ENCODE peak calls at places on chromosomes 5 and 9, in six cellular contexts. Q is T-helper 1 cell; D is activated CD4-positive, alpha-beta T cell treated with anti-CD3 and anti-CD28 coated beads, Interleukin-2, amount 50 U/mL, for 4 hours; L is GM12878; K is DMS153; O is NCI-H1436. U is an unnamed sample.

GRCh38 chr9:121055642-121056143 is 5.6 kb upstream of the C5 start:
- DNase-seq in Q (no peak), D (no peak), L (no peak), K (no peak), O (no peak), U (no peak)

GRCh38 chr5:72892846-72893245 is 63.0 kb upstream of the FCHO2 start:
- DNase-seq in Q (no peak), D (no peak), L (no peak), K (no peak), O (no peak), U (no peak)

GRCh38 chr5:87127426-87127825 is 140.3 kb upstream of the RASA1 start:
- DNase-seq in Q (no peak), D (no peak), L (no peak), K (no peak), O (no peak), U (no peak)

GRCh38 chr9:135622415-135623020 is 16.8 kb downstream of the GLT6D1 start:
- DNase-seq in Q (no peak), D (no peak), L (no peak), K (no peak), O (no peak), U (no peak)

GRCh38 chr5:174608631-174609097 is 115.7 kb upstream of the MSX2 start:
- DNase-seq in Q (no peak), D (no peak), L (no peak), K (no peak), O (no peak), U (no peak)

GRCh38 chr9:136790640-136791465 is at the start of gene TMEM141:
- DNase-seq in Q (peak; percentile 100), D (peak; percentile 100), L (peak; percentile 92), K (peak; percentile 98), O (peak; percentile 100), U (peak; percentile 99)

GRCh38 chr5:2240118-2240904 is 357.6 kb upstream of the IRX4 start:
- DNase-seq in Q (no peak), D (no peak), L (no peak), K (no peak), O (no peak), U (no peak)

GRCh38 chr5:171907731-171908343 is 98.6 kb downstream of the FBXW11 start:
- DNase-seq in Q (no peak), D (peak; percentile 24), L (no peak), K (peak; percentile 2), O (peak; percentile 29), U (peak; percentile 13)

GRCh38 chr9:136629879-136630661 is 32.6 kb upstream of the EGFL7 start:
- DNase-seq in Q (peak; percentile 35), D (peak; percentile 56), L (no peak), K (no peak), O (no peak), U (peak; percentile 39)

GRCh38 chr9:34653131-34653530 is 1.1 kb downstream of the IL11RA start:
- DNase-seq in Q (no peak), D (no peak), L (no peak), K (no peak), O (no peak), U (no peak)

GRCh38 chr5:175610381-175610780 is 47.5 kb upstream of the HRH2 start:
- DNase-seq in Q (no peak), D (no peak), L (no peak), K (no peak), O (no peak), U (no peak)

GRCh38 chr5:176762489-176762888 is 47.9 kb upstream of the UNC5A start:
- DNase-seq in Q (no peak), D (no peak), L (no peak), K (no peak), O (no peak), U (no peak)

GRCh38 chr9:87609002-87609401 is 111.3 kb downstream of the DAPK1 start:
- DNase-seq in Q (no peak), D (no peak), L (no peak), K (no peak), O (no peak), U (no peak)

GRCh38 chr9:108662090-108662875 is 193.5 kb downstream of the ACTL7B start:
- DNase-seq in Q (no peak), D (no peak), L (no peak), K (no peak), O (no peak), U (no peak)

GRCh38 chr9:68560131-68560844 is 19.6 kb upstream of the TMEM252 start:
- DNase-seq in Q (no peak), D (peak; percentile 9), L (no peak), K (no peak), O (peak; percentile 32), U (no peak)

GRCh38 chr9:81906656-81907055 is 21.6 kb upstream of the SPATA31D4 start:
- DNase-seq in Q (no peak), D (no peak), L (no peak), K (no peak), O (no peak), U (no peak)

GRCh38 chr5:168874713-168875380 is 295.7 kb upstream of the PANK3 start:
- DNase-seq in Q (no peak), D (no peak), L (no peak), K (no peak), O (no peak), U (no peak)

GRCh38 chr5:36369092-36369737 is 67.5 kb upstream of the RANBP3L start:
- DNase-seq in Q (no peak), D (no peak), L (no peak), K (no peak), O (no peak), U (no peak)

GRCh38 chr9:5113994-5114748 is 71.3 kb downstream of the INSL6 start:
- DNase-seq in Q (no peak), D (no peak), L (no peak), K (no peak), O (no peak), U (no peak)

GRCh38 chr9:99121604-99122003 is 16.7 kb downstream of the TGFBR1 start:
- DNase-seq in Q (no peak), D (no peak), L (no peak), K (no peak), O (no peak), U (no peak)

GRCh38 chr9:90815183-90815943 is 13.7 kb downstream of the SYK start:
- DNase-seq in Q (no peak), D (no peak), L (no peak), K (peak; percentile 69), O (peak; percentile 58), U (no peak)

GRCh38 chr9:69599232-69599971 is 72.8 kb downstream of the APBA1 start:
- DNase-seq in Q (no peak), D (no peak), L (no peak), K (no peak), O (no peak), U (no peak)

GRCh38 chr9:4866239-4866969 is 73.7 kb downstream of the RCL1 start:
- DNase-seq in Q (no peak), D (no peak), L (no peak), K (no peak), O (no peak), U (no peak)

GRCh38 chr9:131727184-131727785 is 12.6 kb downstream of the RAPGEF1 start:
- DNase-seq in Q (no peak), D (no peak), L (no peak), K (no peak), O (no peak), U (no peak)

GRCh38 chr5:112154940-112155686 is 264.0 kb downstream of the EPB41L4A start:
- DNase-seq in Q (no peak), D (no peak), L (no peak), K (no peak), O (no peak), U (no peak)

GRCh38 chr5:126497506-126497905 is 74.3 kb downstream of the GRAMD2B start:
- DNase-seq in Q (no peak), D (no peak), L (no peak), K (no peak), O (no peak), U (no peak)

GRCh38 chr5:159310492-159310891 is 19.8 kb downstream of the IL12B start:
- DNase-seq in Q (no peak), D (peak; percentile 8), L (no peak), K (no peak), O (peak; percentile 48), U (peak; percentile 3)

GRCh38 chr9:113369583-113370140 is 7.1 kb downstream of the HDHD3 start:
- DNase-seq in Q (no peak), D (no peak), L (no peak), K (no peak), O (no peak), U (no peak)

GRCh38 chr5:133824661-133825254 is 143.7 kb downstream of the C5orf15 start:
- DNase-seq in Q (no peak), D (no peak), L (peak; percentile 90), K (no peak), O (no peak), U (no peak)

GRCh38 chr9:34381323-34381722 is 4.6 kb upstream of the MYORG start:
- DNase-seq in Q (no peak), D (no peak), L (no peak), K (peak; percentile 25), O (peak; percentile 67), U (no peak)

GRCh38 chr5:32095261-32095671 is 78.9 kb downstream of the GOLPH3 start:
- DNase-seq in Q (no peak), D (no peak), L (no peak), K (no peak), O (no peak), U (no peak)

GRCh38 chr9:88645869-88646204 is 110.9 kb downstream of the NXNL2 start:
- DNase-seq in Q (no peak), D (no peak), L (no peak), K (no peak), O (no peak), U (no peak)

GRCh38 chr5:141349917-141350619 is at the start of gene PCDHGB1:
- DNase-seq in Q (no peak), D (peak; percentile 8), L (no peak), K (no peak), O (peak; percentile 39), U (no peak)

GRCh38 chr5:113031557-113031956 is 55.0 kb downstream of the DCP2 start:
- DNase-seq in Q (no peak), D (no peak), L (no peak), K (no peak), O (no peak), U (no peak)

GRCh38 chr9:16501726-16502125 is 368.7 kb downstream of the BNC2 start:
- DNase-seq in Q (no peak), D (no peak), L (no peak), K (no peak), O (no peak), U (no peak)

GRCh38 chr5:122421379-122422081 is 109.5 kb downstream of the SNCAIP start:
- DNase-seq in Q (no peak), D (no peak), L (no peak), K (no peak), O (no peak), U (no peak)

GRCh38 chr9:37618817-37619216 is 26.4 kb upstream of the TOMM5 start:
- DNase-seq in Q (no peak), D (no peak), L (no peak), K (no peak), O (no peak), U (no peak)

GRCh38 chr9:134669556-134669955 is 28.0 kb downstream of the COL5A1 start:
- DNase-seq in Q (no peak), D (no peak), L (no peak), K (no peak), O (no peak), U (no peak)

GRCh38 chr9:120877276-120878034 is 467 bp upstream of the PHF19 start:
- DNase-seq in Q (peak; percentile 53), D (no peak), L (no peak), K (peak; percentile 52), O (peak; percentile 78), U (no peak)

GRCh38 chr9:72356019-72356653 is 8.9 kb downstream of the ZFAND5 start:
- DNase-seq in Q (no peak), D (no peak), L (no peak), K (no peak), O (no peak), U (no peak)